ENCODE peak calls at places on chromosomes 12 and 14, in seven cellular contexts. One of them, this sample, is unnamed.

GRCh38 chr14:75196468-75196867 is 20.1 kb upstream of the TMED10 start:
- DNase-seq in GM04503: no peak
- DNase-seq in ELR: no peak
- DNase-seq in hepatic stellate cell: no peak
- DNase-seq in PC-9: peak; percentile 76
- DNase-seq in CD8-positive, alpha-beta memory T cell: no peak
- DNase-seq in tibial artery: no peak
- DNase-seq in this sample: no peak

GRCh38 chr12:12999959-13000615 is at the start of gene HEBP1:
- DNase-seq in PC-9: peak; percentile 64
- DNase-seq in GM04503: no peak
- DNase-seq in tibial artery: peak; percentile 93
- DNase-seq in hepatic stellate cell: peak; percentile 94
- DNase-seq in ELR: peak; percentile 93
- DNase-seq in CD8-positive, alpha-beta memory T cell: peak; percentile 95
- DNase-seq in this sample: peak; percentile 86

GRCh38 chr14:59283380-59283779 is 94.9 kb downstream of the DAAM1 start:
- DNase-seq in tibial artery: no peak
- DNase-seq in GM04503: peak; percentile 57
- DNase-seq in hepatic stellate cell: no peak
- DNase-seq in PC-9: peak; percentile 90
- DNase-seq in CD8-positive, alpha-beta memory T cell: no peak
- DNase-seq in ELR: no peak
- DNase-seq in this sample: peak; percentile 60

GRCh38 chr12:61504396-61505115 is 755.6 kb upstream of the USP15 start:
- DNase-seq in CD8-positive, alpha-beta memory T cell: no peak
- DNase-seq in tibial artery: no peak
- DNase-seq in GM04503: no peak
- DNase-seq in hepatic stellate cell: no peak
- DNase-seq in ELR: no peak
- DNase-seq in PC-9: no peak
- DNase-seq in this sample: no peak

GRCh38 chr14:92690171-92691011 is 58.0 kb downstream of the LGMN start:
- DNase-seq in PC-9: peak; percentile 43
- DNase-seq in ELR: peak; percentile 79
- DNase-seq in CD8-positive, alpha-beta memory T cell: no peak
- DNase-seq in GM04503: no peak
- DNase-seq in hepatic stellate cell: peak; percentile 76
- DNase-seq in tibial artery: no peak
- DNase-seq in this sample: peak; percentile 25

GRCh38 chr14:76953196-76953945 is 75.1 kb downstream of the IRF2BPL start:
- DNase-seq in hepatic stellate cell: peak; percentile 88
- DNase-seq in tibial artery: peak; percentile 66
- DNase-seq in PC-9: peak; percentile 100
- DNase-seq in ELR: peak; percentile 90
- DNase-seq in CD8-positive, alpha-beta memory T cell: peak; percentile 61
- DNase-seq in GM04503: no peak
- DNase-seq in this sample: peak; percentile 91

GRCh38 chr12:26319511-26319910 is 124.1 kb downstream of the SSPN start:
- DNase-seq in GM04503: no peak
- DNase-seq in CD8-positive, alpha-beta memory T cell: no peak
- DNase-seq in hepatic stellate cell: peak; percentile 22
- DNase-seq in ELR: peak; percentile 92
- DNase-seq in tibial artery: peak; percentile 46
- DNase-seq in PC-9: peak; percentile 69
- DNase-seq in this sample: peak; percentile 72

GRCh38 chr14:102629011-102629444 is 36.6 kb downstream of the RCOR1 start:
- DNase-seq in hepatic stellate cell: no peak
- DNase-seq in PC-9: no peak
- DNase-seq in GM04503: no peak
- DNase-seq in tibial artery: no peak
- DNase-seq in CD8-positive, alpha-beta memory T cell: no peak
- DNase-seq in ELR: no peak
- DNase-seq in this sample: no peak

GRCh38 chr14:56422703-56423213 is 156.8 kb upstream of the TMEM260 start:
- DNase-seq in CD8-positive, alpha-beta memory T cell: no peak
- DNase-seq in GM04503: peak; percentile 27
- DNase-seq in hepatic stellate cell: peak; percentile 61
- DNase-seq in PC-9: peak; percentile 37
- DNase-seq in tibial artery: peak; percentile 66
- DNase-seq in ELR: peak; percentile 48
- DNase-seq in this sample: peak; percentile 67

GRCh38 chr14:68146812-68147211 is 327.2 kb downstream of the RAD51B start:
- DNase-seq in CD8-positive, alpha-beta memory T cell: no peak
- DNase-seq in tibial artery: peak; percentile 38
- DNase-seq in ELR: peak; percentile 96
- DNase-seq in hepatic stellate cell: peak; percentile 77
- DNase-seq in PC-9: peak; percentile 98
- DNase-seq in GM04503: peak; percentile 93
- DNase-seq in this sample: peak; percentile 98

GRCh38 chr12:49358548-49359141 is 8.6 kb upstream of the SPATS2 start:
- DNase-seq in ELR: peak; percentile 78
- DNase-seq in CD8-positive, alpha-beta memory T cell: peak; percentile 67
- DNase-seq in PC-9: peak; percentile 51
- DNase-seq in hepatic stellate cell: no peak
- DNase-seq in tibial artery: peak; percentile 54
- DNase-seq in GM04503: no peak
- DNase-seq in this sample: peak; percentile 69

GRCh38 chr14:84029246-84029645 is 1500.7 kb upstream of the FLRT2 start:
- DNase-seq in hepatic stellate cell: no peak
- DNase-seq in GM04503: no peak
- DNase-seq in ELR: no peak
- DNase-seq in CD8-positive, alpha-beta memory T cell: no peak
- DNase-seq in PC-9: no peak
- DNase-seq in tibial artery: no peak
- DNase-seq in this sample: no peak

This sample was measured in LHCN-M2.